ENCODE peak calls at places on chromosomes 4 and X, in four cellular contexts. U is Karpas-422, I is choroid plexus epithelial cell, S is SJSA1. N is an unnamed sample.

GRCh38 chr4:116023049-116023448 is 909.6 kb upstream of the NDST4 start:
- DNase-seq in U (no peak), S (no peak), I (no peak), N (no peak)

GRCh38 chr4:75940692-75941253 is at the start of gene NAAA:
- DNase-seq in S (peak), I (peak), U (peak), N (peak)

GRCh38 chr4:123786955-123787354 is 390.4 kb downstream of the SPRY1 start:
- DNase-seq in U (no peak), I (peak), S (no peak), N (no peak)

GRCh38 chrX:84046403-84046984 is 141.5 kb downstream of the RPS6KA6 start:
- DNase-seq in S (no peak), I (peak), U (peak), N (peak)

GRCh38 chr4:172061204-172061603 is 248.0 kb downstream of the GALNTL6 start:
- DNase-seq in U (no peak), I (no peak), S (no peak), N (no peak)

GRCh38 chr4:59728496-59728895 is 1471.6 kb upstream of the ADGRL3 start:
- DNase-seq in U (no peak), S (no peak), I (no peak), N (no peak)

GRCh38 chrX:69076084-69076483 is 89.2 kb downstream of the PJA1 start:
- DNase-seq in S (no peak), I (no peak), U (no peak), N (no peak)

GRCh38 chrX:46574941-46575381 is 1.4 kb downstream of the CHST7 start:
- DNase-seq in I (peak), U (no peak), S (no peak), N (no peak)

GRCh38 chrX:120452131-120452530 is 17.0 kb downstream of the LAMP2 start:
- DNase-seq in U (peak), S (no peak), I (peak), N (peak)

DNA sequence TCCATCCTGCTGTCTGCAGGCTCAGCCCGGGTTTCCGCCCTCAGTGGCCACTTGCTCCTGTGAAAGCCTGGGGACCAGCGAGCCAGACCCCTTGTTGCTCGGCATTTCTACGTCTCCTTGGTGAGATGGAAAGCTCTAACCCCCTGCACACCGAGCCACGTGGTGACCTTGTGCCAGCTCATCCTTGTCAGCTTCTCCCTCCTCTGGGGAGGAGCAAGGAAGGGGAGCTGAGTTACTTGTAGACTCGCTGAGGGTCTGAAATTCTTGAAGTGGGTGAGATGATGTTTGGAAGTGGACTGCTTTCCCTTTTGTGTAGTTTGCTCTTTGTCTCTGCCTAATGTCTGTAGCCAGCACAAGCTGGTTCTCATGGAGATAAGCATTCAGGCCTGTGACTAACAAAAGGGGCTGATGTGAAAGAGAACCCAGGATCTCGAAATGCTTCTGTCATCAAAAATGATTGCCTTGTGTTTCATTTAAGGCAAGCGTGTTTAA is 29.3 kb downstream of the RGS12 start:
- DNase-seq in U (no peak), S (no peak), I (peak), N (no peak)
- H3K4me3 ChIP-seq in U (no peak), S (no peak), I (no peak), N (no peak)

DNA sequence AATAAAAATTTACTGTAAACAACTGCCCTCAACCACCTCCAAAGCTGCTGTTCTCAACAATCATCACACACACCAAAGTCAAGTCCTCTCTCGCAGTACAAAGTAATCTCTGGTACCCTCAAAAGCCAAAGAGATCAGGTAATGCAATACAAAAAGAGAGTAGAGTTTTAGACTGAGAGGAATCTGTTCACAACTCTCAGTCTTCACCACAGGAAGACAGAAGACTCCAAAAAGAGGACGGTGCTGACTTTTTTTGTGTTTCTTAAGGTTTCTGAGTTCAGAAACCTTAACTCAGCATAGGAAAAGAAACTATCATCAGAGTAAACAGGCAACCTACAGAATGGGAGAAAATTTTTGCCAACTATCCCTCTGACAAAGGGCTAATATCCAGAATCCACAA is 1072.3 kb upstream of the DIAPH2 start:
- DNase-seq in S (no peak), I (no peak), U (no peak), N (no peak)
- H3K4me3 ChIP-seq in S (no peak), I (no peak), U (no peak), N (no peak)

GRCh38 chr4:15651682-15652081 is 3.5 kb downstream of the FBXL5 start:
- DNase-seq in U (no peak), I (no peak), S (no peak), N (peak)
- H3K4me3 ChIP-seq in U (peak), I (peak), S (no peak), N (no peak)

GRCh38 chrX:66164931-66165330 is 884 bp downstream of the HEPH start:
- DNase-seq in I (no peak), U (no peak), S (no peak), N (no peak)

GRCh38 chrX:66163447-66163846 is 600 bp upstream of the HEPH start:
- DNase-seq in I (no peak), S (no peak), U (no peak), N (no peak)

GRCh38 chrX:66164470-66164869 is 423 bp downstream of the HEPH start:
- DNase-seq in U (no peak), I (no peak), S (no peak), N (no peak)

GRCh38 chrX:66162331-66162822 is 1.7 kb upstream of the HEPH start:
- DNase-seq in U (no peak), I (no peak), S (no peak), N (no peak)

DNA sequence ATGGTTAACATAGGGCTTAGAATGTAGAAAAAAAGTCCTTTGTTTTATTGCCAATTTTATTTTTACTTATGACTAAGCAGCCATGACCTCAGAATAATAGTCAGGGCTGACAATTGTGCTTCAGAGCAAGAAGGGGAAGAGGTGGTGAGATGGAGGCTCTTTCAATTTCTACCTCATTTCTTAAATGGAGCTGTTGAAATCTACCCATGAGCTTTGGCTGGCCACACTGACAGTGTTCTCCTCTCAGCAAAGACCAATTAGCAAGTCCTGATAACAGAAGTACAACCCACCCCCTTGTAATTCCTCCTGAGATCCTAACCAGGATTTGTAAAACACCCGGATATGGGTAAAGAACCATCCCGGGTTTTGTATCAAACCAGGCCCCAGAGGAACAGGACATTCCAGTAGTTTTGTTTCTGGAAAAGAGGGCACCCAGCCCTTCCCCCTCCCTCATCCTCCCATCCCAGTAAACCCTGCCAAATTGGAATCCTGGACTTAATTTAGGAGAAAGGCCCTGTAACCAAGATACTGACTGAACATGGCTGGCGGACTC is at the start of gene HEPH:
- DNase-seq in S (no peak), I (peak), U (no peak), N (no peak)
- H3K4me3 ChIP-seq in S (no peak), I (peak), U (no peak), N (no peak)

GRCh38 chrX:57951666-57952319 is 41.5 kb upstream of the ZXDA start:
- DNase-seq in S (no peak), U (no peak), I (no peak), N (peak)

DNA sequence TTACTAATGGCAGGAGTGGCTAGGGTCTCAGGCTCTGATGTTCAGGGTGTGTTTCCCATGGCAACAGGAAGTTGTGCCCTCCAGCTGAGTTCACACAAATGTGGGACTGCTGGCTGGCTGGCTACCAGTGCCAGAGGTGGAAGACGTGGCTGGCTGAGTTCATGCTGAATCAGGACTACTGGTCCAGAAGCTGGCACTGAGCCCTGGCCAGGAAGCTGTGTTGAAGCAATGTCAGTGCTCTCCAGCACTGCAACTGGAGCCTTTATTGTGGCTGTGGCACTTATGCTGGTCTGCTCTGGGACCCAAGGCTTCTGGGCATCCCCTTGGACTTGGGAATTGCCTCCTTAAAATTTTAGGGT is 42.0 kb upstream of the ZXDA start:
- DNase-seq in S (no peak), U (no peak), I (no peak), N (no peak)
- H3K4me3 ChIP-seq in S (no peak), U (no peak), I (no peak), N (no peak)

GRCh38 chrX:113906168-113906567 is 677.7 kb upstream of the HTR2C start:
- DNase-seq in S (no peak), I (no peak), U (no peak), N (peak)
- H3K4me3 ChIP-seq in S (no peak), I (no peak), U (no peak), N (no peak)

GRCh38 chrX:112083624-112084326 is 1.2 kb upstream of the TRPC5 start:
- DNase-seq in U (no peak), I (no peak), S (no peak), N (no peak)
- H3K4me3 ChIP-seq in U (no peak), I (no peak), S (no peak), N (no peak)

N was measured in Jurkat, Clone E6-1.